ENCODE peak calls at places on chromosomes 12 and 14, in nine cellular contexts. One of them, this sample, is unnamed.

GRCh38 chr12:80551897-80552296 is 107.9 kb downstream of the PTPRQ start:
- DNase-seq in HuH-7: no peak
- DNase-seq in GM19239: no peak
- DNase-seq in RCC 7860: peak
- DNase-seq in osteocyte: no peak
- DNase-seq in CD4-positive, alpha-beta T cell: no peak
- DNase-seq in NCI-H526: no peak
- DNase-seq in stimulated activated CD4-positive, alpha-beta T cell treated with anti-CD3 and anti-CD28 coated beads, Interleukin-12 subunit alpha, Interleukin-12 subunit beta, amount 100 ng/mL, for 4 hours: no peak
- DNase-seq in NCI-H1092 treated with DMSO at 0.1 percent for 48 hours: no peak
- DNase-seq in this sample: no peak

GRCh38 chr14:103871596-103872480 is 24.5 kb upstream of the PPP1R13B start:
- DNase-seq in HuH-7: no peak
- DNase-seq in GM19239: peak
- DNase-seq in RCC 7860: no peak
- DNase-seq in osteocyte: no peak
- DNase-seq in CD4-positive, alpha-beta T cell: peak
- DNase-seq in NCI-H526: no peak
- DNase-seq in stimulated activated CD4-positive, alpha-beta T cell treated with anti-CD3 and anti-CD28 coated beads, Interleukin-12 subunit alpha, Interleukin-12 subunit beta, amount 100 ng/mL, for 4 hours: peak
- DNase-seq in NCI-H1092 treated with DMSO at 0.1 percent for 48 hours: no peak
- DNase-seq in this sample: no peak

GRCh38 chr14:103188691-103189480 is 65.6 kb downstream of the TNFAIP2 start:
- DNase-seq in HuH-7: no peak
- DNase-seq in GM19239: no peak
- DNase-seq in RCC 7860: no peak
- DNase-seq in osteocyte: no peak
- DNase-seq in CD4-positive, alpha-beta T cell: peak
- DNase-seq in NCI-H526: no peak
- DNase-seq in stimulated activated CD4-positive, alpha-beta T cell treated with anti-CD3 and anti-CD28 coated beads, Interleukin-12 subunit alpha, Interleukin-12 subunit beta, amount 100 ng/mL, for 4 hours: peak
- DNase-seq in NCI-H1092 treated with DMSO at 0.1 percent for 48 hours: no peak
- DNase-seq in this sample: no peak

GRCh38 chr12:27936196-27936595 is 36.3 kb downstream of the PTHLH start:
- DNase-seq in HuH-7: no peak
- DNase-seq in GM19239: no peak
- DNase-seq in RCC 7860: no peak
- DNase-seq in osteocyte: no peak
- DNase-seq in CD4-positive, alpha-beta T cell: no peak
- DNase-seq in NCI-H526: no peak
- DNase-seq in stimulated activated CD4-positive, alpha-beta T cell treated with anti-CD3 and anti-CD28 coated beads, Interleukin-12 subunit alpha, Interleukin-12 subunit beta, amount 100 ng/mL, for 4 hours: no peak
- DNase-seq in NCI-H1092 treated with DMSO at 0.1 percent for 48 hours: no peak
- DNase-seq in this sample: no peak

GRCh38 chr12:104263580-104264358 is 39.8 kb upstream of the EID3 start:
- DNase-seq in HuH-7: no peak
- DNase-seq in GM19239: no peak
- DNase-seq in RCC 7860: no peak
- DNase-seq in osteocyte: no peak
- DNase-seq in CD4-positive, alpha-beta T cell: no peak
- DNase-seq in NCI-H526: peak
- DNase-seq in stimulated activated CD4-positive, alpha-beta T cell treated with anti-CD3 and anti-CD28 coated beads, Interleukin-12 subunit alpha, Interleukin-12 subunit beta, amount 100 ng/mL, for 4 hours: no peak
- DNase-seq in NCI-H1092 treated with DMSO at 0.1 percent for 48 hours: no peak
- DNase-seq in this sample: no peak

GRCh38 chr12:114975283-114975973 is 291.5 kb upstream of the TBX3 start:
- DNase-seq in HuH-7: no peak
- DNase-seq in GM19239: no peak
- DNase-seq in RCC 7860: no peak
- DNase-seq in osteocyte: no peak
- DNase-seq in CD4-positive, alpha-beta T cell: no peak
- DNase-seq in NCI-H526: no peak
- DNase-seq in stimulated activated CD4-positive, alpha-beta T cell treated with anti-CD3 and anti-CD28 coated beads, Interleukin-12 subunit alpha, Interleukin-12 subunit beta, amount 100 ng/mL, for 4 hours: no peak
- DNase-seq in NCI-H1092 treated with DMSO at 0.1 percent for 48 hours: no peak
- DNase-seq in this sample: no peak

GRCh38 chr12:126588586-126589249 is 1523.5 kb downstream of the AACS start:
- DNase-seq in HuH-7: no peak
- DNase-seq in GM19239: no peak
- DNase-seq in RCC 7860: no peak
- DNase-seq in osteocyte: no peak
- DNase-seq in CD4-positive, alpha-beta T cell: no peak
- DNase-seq in NCI-H526: no peak
- DNase-seq in stimulated activated CD4-positive, alpha-beta T cell treated with anti-CD3 and anti-CD28 coated beads, Interleukin-12 subunit alpha, Interleukin-12 subunit beta, amount 100 ng/mL, for 4 hours: no peak
- DNase-seq in NCI-H1092 treated with DMSO at 0.1 percent for 48 hours: no peak
- DNase-seq in this sample: no peak

GRCh38 chr12:6285532-6286306 is 24.8 kb upstream of the PLEKHG6 start:
- DNase-seq in HuH-7: no peak
- DNase-seq in GM19239: no peak
- DNase-seq in RCC 7860: no peak
- DNase-seq in osteocyte: no peak
- DNase-seq in CD4-positive, alpha-beta T cell: no peak
- DNase-seq in NCI-H526: no peak
- DNase-seq in stimulated activated CD4-positive, alpha-beta T cell treated with anti-CD3 and anti-CD28 coated beads, Interleukin-12 subunit alpha, Interleukin-12 subunit beta, amount 100 ng/mL, for 4 hours: no peak
- DNase-seq in NCI-H1092 treated with DMSO at 0.1 percent for 48 hours: no peak
- DNase-seq in this sample: no peak

GRCh38 chr14:32950584-32950983 is 11.9 kb downstream of the NPAS3 start:
- DNase-seq in HuH-7: no peak
- DNase-seq in GM19239: no peak
- DNase-seq in RCC 7860: no peak
- DNase-seq in osteocyte: no peak
- DNase-seq in CD4-positive, alpha-beta T cell: no peak
- DNase-seq in NCI-H526: no peak
- DNase-seq in stimulated activated CD4-positive, alpha-beta T cell treated with anti-CD3 and anti-CD28 coated beads, Interleukin-12 subunit alpha, Interleukin-12 subunit beta, amount 100 ng/mL, for 4 hours: no peak
- DNase-seq in NCI-H1092 treated with DMSO at 0.1 percent for 48 hours: no peak
- DNase-seq in this sample: no peak

GRCh38 chr14:33369041-33369440 is 430.4 kb downstream of the NPAS3 start:
- DNase-seq in HuH-7: no peak
- DNase-seq in GM19239: no peak
- DNase-seq in RCC 7860: no peak
- DNase-seq in osteocyte: no peak
- DNase-seq in CD4-positive, alpha-beta T cell: no peak
- DNase-seq in NCI-H526: no peak
- DNase-seq in stimulated activated CD4-positive, alpha-beta T cell treated with anti-CD3 and anti-CD28 coated beads, Interleukin-12 subunit alpha, Interleukin-12 subunit beta, amount 100 ng/mL, for 4 hours: no peak
- DNase-seq in NCI-H1092 treated with DMSO at 0.1 percent for 48 hours: no peak
- DNase-seq in this sample: no peak

GRCh38 chr14:24843494-24843893 is 206.5 kb downstream of the STXBP6 start:
- DNase-seq in HuH-7: no peak
- DNase-seq in GM19239: peak
- DNase-seq in RCC 7860: no peak
- DNase-seq in osteocyte: no peak
- DNase-seq in CD4-positive, alpha-beta T cell: no peak
- DNase-seq in NCI-H526: no peak
- DNase-seq in stimulated activated CD4-positive, alpha-beta T cell treated with anti-CD3 and anti-CD28 coated beads, Interleukin-12 subunit alpha, Interleukin-12 subunit beta, amount 100 ng/mL, for 4 hours: no peak
- DNase-seq in NCI-H1092 treated with DMSO at 0.1 percent for 48 hours: no peak
- DNase-seq in this sample: no peak

GRCh38 chr14:55712505-55712904 is 132.5 kb downstream of the KTN1 start:
- DNase-seq in HuH-7: no peak
- DNase-seq in GM19239: no peak
- DNase-seq in RCC 7860: no peak
- DNase-seq in osteocyte: no peak
- DNase-seq in CD4-positive, alpha-beta T cell: no peak
- DNase-seq in NCI-H526: no peak
- DNase-seq in stimulated activated CD4-positive, alpha-beta T cell treated with anti-CD3 and anti-CD28 coated beads, Interleukin-12 subunit alpha, Interleukin-12 subunit beta, amount 100 ng/mL, for 4 hours: no peak
- DNase-seq in NCI-H1092 treated with DMSO at 0.1 percent for 48 hours: no peak
- DNase-seq in this sample: peak

GRCh38 chr12:57242691-57243454 is 8.1 kb downstream of the STAC3 start:
- DNase-seq in HuH-7: peak
- DNase-seq in GM19239: no peak
- DNase-seq in RCC 7860: no peak
- DNase-seq in osteocyte: no peak
- DNase-seq in CD4-positive, alpha-beta T cell: peak
- DNase-seq in NCI-H526: peak
- DNase-seq in stimulated activated CD4-positive, alpha-beta T cell treated with anti-CD3 and anti-CD28 coated beads, Interleukin-12 subunit alpha, Interleukin-12 subunit beta, amount 100 ng/mL, for 4 hours: peak
- DNase-seq in NCI-H1092 treated with DMSO at 0.1 percent for 48 hours: peak
- DNase-seq in this sample: no peak

GRCh38 chr14:105223770-105224544 is 24.4 kb upstream of the BTBD6 start:
- DNase-seq in HuH-7: no peak
- DNase-seq in GM19239: no peak
- DNase-seq in RCC 7860: no peak
- DNase-seq in osteocyte: no peak
- DNase-seq in CD4-positive, alpha-beta T cell: no peak
- DNase-seq in NCI-H526: no peak
- DNase-seq in stimulated activated CD4-positive, alpha-beta T cell treated with anti-CD3 and anti-CD28 coated beads, Interleukin-12 subunit alpha, Interleukin-12 subunit beta, amount 100 ng/mL, for 4 hours: no peak
- DNase-seq in NCI-H1092 treated with DMSO at 0.1 percent for 48 hours: no peak
- DNase-seq in this sample: no peak

GRCh38 chr14:102893452-102893851 is 29.0 kb upstream of the AMN start:
- DNase-seq in HuH-7: no peak
- DNase-seq in GM19239: no peak
- DNase-seq in RCC 7860: no peak
- DNase-seq in osteocyte: no peak
- DNase-seq in CD4-positive, alpha-beta T cell: no peak
- DNase-seq in NCI-H526: no peak
- DNase-seq in stimulated activated CD4-positive, alpha-beta T cell treated with anti-CD3 and anti-CD28 coated beads, Interleukin-12 subunit alpha, Interleukin-12 subunit beta, amount 100 ng/mL, for 4 hours: no peak
- DNase-seq in NCI-H1092 treated with DMSO at 0.1 percent for 48 hours: no peak
- DNase-seq in this sample: no peak

GRCh38 chr12:24751181-24751580 is 197.7 kb downstream of the BCAT1 start:
- DNase-seq in HuH-7: no peak
- DNase-seq in GM19239: no peak
- DNase-seq in RCC 7860: no peak
- DNase-seq in osteocyte: no peak
- DNase-seq in CD4-positive, alpha-beta T cell: no peak
- DNase-seq in NCI-H526: no peak
- DNase-seq in stimulated activated CD4-positive, alpha-beta T cell treated with anti-CD3 and anti-CD28 coated beads, Interleukin-12 subunit alpha, Interleukin-12 subunit beta, amount 100 ng/mL, for 4 hours: no peak
- DNase-seq in NCI-H1092 treated with DMSO at 0.1 percent for 48 hours: no peak
- DNase-seq in this sample: no peak

GRCh38 chr14:71290960-71291466 is 383.8 kb downstream of the PCNX1 start:
- DNase-seq in HuH-7: no peak
- DNase-seq in GM19239: peak
- DNase-seq in RCC 7860: peak
- DNase-seq in osteocyte: no peak
- DNase-seq in CD4-positive, alpha-beta T cell: no peak
- DNase-seq in NCI-H526: no peak
- DNase-seq in stimulated activated CD4-positive, alpha-beta T cell treated with anti-CD3 and anti-CD28 coated beads, Interleukin-12 subunit alpha, Interleukin-12 subunit beta, amount 100 ng/mL, for 4 hours: peak
- DNase-seq in NCI-H1092 treated with DMSO at 0.1 percent for 48 hours: no peak
- DNase-seq in this sample: peak

GRCh38 chr14:57492859-57493258 is 798 bp downstream of the CCDC198 start:
- DNase-seq in HuH-7: no peak
- DNase-seq in GM19239: no peak
- DNase-seq in RCC 7860: peak
- DNase-seq in osteocyte: no peak
- DNase-seq in CD4-positive, alpha-beta T cell: no peak
- DNase-seq in NCI-H526: no peak
- DNase-seq in stimulated activated CD4-positive, alpha-beta T cell treated with anti-CD3 and anti-CD28 coated beads, Interleukin-12 subunit alpha, Interleukin-12 subunit beta, amount 100 ng/mL, for 4 hours: no peak
- DNase-seq in NCI-H1092 treated with DMSO at 0.1 percent for 48 hours: no peak
- DNase-seq in this sample: no peak

GRCh38 chr12:98439471-98440164 is 75.8 kb upstream of the TMPO start:
- DNase-seq in HuH-7: no peak
- DNase-seq in GM19239: no peak
- DNase-seq in RCC 7860: no peak
- DNase-seq in osteocyte: no peak
- DNase-seq in CD4-positive, alpha-beta T cell: no peak
- DNase-seq in NCI-H526: no peak
- DNase-seq in stimulated activated CD4-positive, alpha-beta T cell treated with anti-CD3 and anti-CD28 coated beads, Interleukin-12 subunit alpha, Interleukin-12 subunit beta, amount 100 ng/mL, for 4 hours: no peak
- DNase-seq in NCI-H1092 treated with DMSO at 0.1 percent for 48 hours: no peak
- DNase-seq in this sample: no peak

GRCh38 chr12:40697566-40698257 is 5.5 kb downstream of the CNTN1 start:
- DNase-seq in HuH-7: no peak
- DNase-seq in GM19239: no peak
- DNase-seq in RCC 7860: no peak
- DNase-seq in osteocyte: no peak
- DNase-seq in CD4-positive, alpha-beta T cell: no peak
- DNase-seq in NCI-H526: peak
- DNase-seq in stimulated activated CD4-positive, alpha-beta T cell treated with anti-CD3 and anti-CD28 coated beads, Interleukin-12 subunit alpha, Interleukin-12 subunit beta, amount 100 ng/mL, for 4 hours: no peak
- DNase-seq in NCI-H1092 treated with DMSO at 0.1 percent for 48 hours: no peak
- DNase-seq in this sample: no peak

GRCh38 chr12:49367381-49368239 is at the start of gene SPATS2:
- DNase-seq in HuH-7: no peak
- DNase-seq in GM19239: no peak
- DNase-seq in RCC 7860: no peak
- DNase-seq in osteocyte: no peak
- DNase-seq in CD4-positive, alpha-beta T cell: no peak
- DNase-seq in NCI-H526: peak
- DNase-seq in stimulated activated CD4-positive, alpha-beta T cell treated with anti-CD3 and anti-CD28 coated beads, Interleukin-12 subunit alpha, Interleukin-12 subunit beta, amount 100 ng/mL, for 4 hours: no peak
- DNase-seq in NCI-H1092 treated with DMSO at 0.1 percent for 48 hours: peak
- DNase-seq in this sample: no peak

GRCh38 chr14:64801800-64802199 is 77.9 kb downstream of the SPTB start:
- DNase-seq in HuH-7: peak
- DNase-seq in GM19239: no peak
- DNase-seq in RCC 7860: no peak
- DNase-seq in osteocyte: no peak
- DNase-seq in CD4-positive, alpha-beta T cell: no peak
- DNase-seq in NCI-H526: peak
- DNase-seq in stimulated activated CD4-positive, alpha-beta T cell treated with anti-CD3 and anti-CD28 coated beads, Interleukin-12 subunit alpha, Interleukin-12 subunit beta, amount 100 ng/mL, for 4 hours: no peak
- DNase-seq in NCI-H1092 treated with DMSO at 0.1 percent for 48 hours: no peak
- DNase-seq in this sample: peak

GRCh38 chr12:47942327-47943230 is 20.8 kb upstream of the TMEM106C start:
- DNase-seq in HuH-7: peak
- DNase-seq in GM19239: no peak
- DNase-seq in RCC 7860: no peak
- DNase-seq in osteocyte: no peak
- DNase-seq in CD4-positive, alpha-beta T cell: peak
- DNase-seq in NCI-H526: peak
- DNase-seq in stimulated activated CD4-positive, alpha-beta T cell treated with anti-CD3 and anti-CD28 coated beads, Interleukin-12 subunit alpha, Interleukin-12 subunit beta, amount 100 ng/mL, for 4 hours: peak
- DNase-seq in NCI-H1092 treated with DMSO at 0.1 percent for 48 hours: peak
- DNase-seq in this sample: no peak

GRCh38 chr12:89236748-89237428 is 115.4 kb downstream of the DUSP6 start:
- DNase-seq in HuH-7: no peak
- DNase-seq in GM19239: no peak
- DNase-seq in RCC 7860: no peak
- DNase-seq in osteocyte: no peak
- DNase-seq in CD4-positive, alpha-beta T cell: no peak
- DNase-seq in NCI-H526: no peak
- DNase-seq in stimulated activated CD4-positive, alpha-beta T cell treated with anti-CD3 and anti-CD28 coated beads, Interleukin-12 subunit alpha, Interleukin-12 subunit beta, amount 100 ng/mL, for 4 hours: no peak
- DNase-seq in NCI-H1092 treated with DMSO at 0.1 percent for 48 hours: no peak
- DNase-seq in this sample: no peak